ENCODE peak calls at places on chromosomes 16 and 17, in nine cellular contexts. S, I, L, C, R, U, J, E and Q are unnamed samples.

GRCh38 chr17:14396542-14396941 is 95.7 kb downstream of the HS3ST3B1 start:
- DNase-seq in E (no peak), C (no peak), L (no peak), S (no peak), J (peak), U (no peak), R (no peak), I (no peak), Q (no peak)

GRCh38 chr16:85536411-85537330 is 76.5 kb upstream of the GSE1 start:
- DNase-seq in L (no peak), R (no peak), E (no peak), S (no peak), J (no peak), I (no peak), U (no peak), C (no peak), Q (no peak)

GRCh38 chr17:43337684-43338428 is 60.9 kb upstream of the ARL4D start:
- DNase-seq in R (peak), S (no peak), C (no peak), I (no peak), U (no peak), J (no peak), E (no peak), L (no peak), Q (no peak)

GRCh38 chr16:56029026-56029425 is 153.9 kb upstream of the CES5A start:
- DNase-seq in J (no peak), R (no peak), S (no peak), L (no peak), E (no peak), I (no peak), U (no peak), C (no peak), Q (no peak)

GRCh38 chr16:31265329-31266245 is 5.8 kb downstream of the ITGAM start:
- DNase-seq in R (peak), C (no peak), I (no peak), E (no peak), S (no peak), L (peak), J (peak), U (peak), Q (no peak)

GRCh38 chr16:83549836-83550569 is 257.8 kb upstream of the HSBP1 start:
- DNase-seq in L (no peak), C (no peak), S (no peak), I (no peak), R (no peak), U (no peak), E (no peak), J (no peak), Q (no peak)

GRCh38 chr17:13562271-13562800 is 39.4 kb downstream of the HS3ST3A1 start:
- DNase-seq in I (no peak), L (peak), R (peak), U (peak), E (no peak), J (no peak), S (no peak), C (peak), Q (no peak)

GRCh38 chr17:50938821-50939541 is 72.8 kb upstream of the TOB1 start:
- DNase-seq in U (peak), I (no peak), E (no peak), C (no peak), J (no peak), L (no peak), S (no peak), R (no peak), Q (no peak)

GRCh38 chr17:73610331-73610911 is 33.8 kb downstream of the SDK2 start:
- DNase-seq in L (no peak), U (no peak), E (no peak), R (no peak), J (no peak), C (no peak), I (no peak), S (no peak), Q (no peak)

GRCh38 chr17:43013296-43013695 is 6.7 kb downstream of the IFI35 start:
- DNase-seq in R (no peak), E (no peak), J (no peak), U (no peak), L (no peak), S (no peak), C (no peak), I (no peak), Q (no peak)

DNA sequence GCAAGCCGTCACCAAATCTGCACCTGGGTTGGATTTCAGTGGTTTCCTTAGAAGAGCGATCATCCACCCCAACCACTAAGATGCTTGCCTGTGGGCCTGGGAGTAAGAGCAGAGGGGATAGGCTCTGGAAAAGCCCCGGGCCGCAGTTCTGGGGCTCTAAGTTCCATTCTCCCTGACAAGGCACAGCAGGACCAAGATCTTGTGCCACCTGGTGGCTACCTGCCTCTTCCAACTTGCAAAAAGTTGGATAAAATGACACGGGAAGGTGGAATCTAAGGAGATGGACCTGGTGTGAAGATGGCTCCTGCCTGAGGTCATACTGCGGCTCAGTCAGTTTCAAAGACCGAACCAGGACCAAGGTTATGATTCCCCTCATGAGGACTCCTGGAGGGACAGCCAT is 42.3 kb downstream of the ABCC12 start:
- DNase-seq in L (no peak), I (no peak), R (peak), U (no peak), S (no peak), E (no peak), J (no peak), C (no peak), Q (no peak)
- TF ChIP-seq CTCF in L (no peak), I (no peak), R (peak), U (no peak), S (no peak), E (peak), J (no peak), C (no peak), Q (no peak)

DNA sequence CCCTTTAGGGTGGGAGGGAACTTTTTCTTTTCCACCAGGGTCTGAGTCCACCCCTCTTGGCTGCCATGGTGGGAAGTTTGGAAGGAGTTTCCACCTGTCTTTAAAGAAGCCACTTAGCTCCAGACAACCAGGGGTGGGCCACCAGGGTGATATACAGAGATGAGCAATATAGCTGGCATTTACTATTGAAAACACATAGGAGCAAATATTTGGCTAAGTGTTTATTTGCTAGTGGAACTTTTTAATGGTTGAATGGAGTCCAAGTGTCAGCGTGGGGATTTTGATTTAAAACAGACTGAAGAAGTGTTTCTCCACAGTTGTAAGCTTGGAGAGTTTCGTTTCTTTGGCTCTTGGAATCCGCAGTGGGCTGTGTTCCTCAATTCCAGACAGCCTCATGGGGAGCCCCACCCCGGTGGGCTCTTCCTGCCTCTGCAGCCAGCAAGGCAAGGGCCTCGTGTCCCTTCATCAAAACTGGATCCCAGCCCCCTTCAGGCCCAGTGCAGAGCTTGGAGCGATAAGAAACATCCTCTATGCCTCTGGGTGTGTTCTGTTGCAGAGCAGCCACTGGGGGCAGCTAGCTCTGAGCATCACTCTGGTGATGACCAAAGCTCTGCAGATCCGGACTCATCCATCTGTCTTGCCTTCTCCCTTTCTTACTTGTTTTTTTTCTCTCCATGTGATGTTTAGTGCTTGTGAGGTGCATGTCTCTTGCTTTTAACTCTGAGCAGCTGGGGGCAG is 36.1 kb downstream of the NOG start:
- DNase-seq in U (no peak), R (peak), L (peak), S (no peak), I (no peak), J (peak), C (no peak), E (no peak), Q (no peak)
- TF ChIP-seq CTCF in U (peak), R (peak), L (peak), S (no peak), I (no peak), J (peak), C (no peak), E (peak), Q (peak)

GRCh38 chr17:7024402-7024785 is 1.5 kb downstream of the BCL6B start:
- DNase-seq in U (no peak), C (no peak), J (no peak), S (no peak), R (no peak), E (no peak), I (no peak), L (no peak), Q (no peak)

GRCh38 chr17:7023576-7024401 is 939 bp downstream of the BCL6B start:
- DNase-seq in I (peak), J (peak), L (peak), E (peak), U (peak), R (peak), S (peak), C (peak), Q (no peak)

GRCh38 chr17:7021993-7022778 is 664 bp upstream of the BCL6B start:
- DNase-seq in E (peak), J (peak), U (peak), L (peak), S (peak), I (peak), R (peak), C (peak), Q (peak)

GRCh38 chr17:7020894-7021664 is 1.8 kb upstream of the BCL6B start:
- DNase-seq in E (no peak), S (no peak), J (no peak), U (no peak), I (no peak), R (no peak), C (no peak), L (no peak), Q (no peak)

DNA sequence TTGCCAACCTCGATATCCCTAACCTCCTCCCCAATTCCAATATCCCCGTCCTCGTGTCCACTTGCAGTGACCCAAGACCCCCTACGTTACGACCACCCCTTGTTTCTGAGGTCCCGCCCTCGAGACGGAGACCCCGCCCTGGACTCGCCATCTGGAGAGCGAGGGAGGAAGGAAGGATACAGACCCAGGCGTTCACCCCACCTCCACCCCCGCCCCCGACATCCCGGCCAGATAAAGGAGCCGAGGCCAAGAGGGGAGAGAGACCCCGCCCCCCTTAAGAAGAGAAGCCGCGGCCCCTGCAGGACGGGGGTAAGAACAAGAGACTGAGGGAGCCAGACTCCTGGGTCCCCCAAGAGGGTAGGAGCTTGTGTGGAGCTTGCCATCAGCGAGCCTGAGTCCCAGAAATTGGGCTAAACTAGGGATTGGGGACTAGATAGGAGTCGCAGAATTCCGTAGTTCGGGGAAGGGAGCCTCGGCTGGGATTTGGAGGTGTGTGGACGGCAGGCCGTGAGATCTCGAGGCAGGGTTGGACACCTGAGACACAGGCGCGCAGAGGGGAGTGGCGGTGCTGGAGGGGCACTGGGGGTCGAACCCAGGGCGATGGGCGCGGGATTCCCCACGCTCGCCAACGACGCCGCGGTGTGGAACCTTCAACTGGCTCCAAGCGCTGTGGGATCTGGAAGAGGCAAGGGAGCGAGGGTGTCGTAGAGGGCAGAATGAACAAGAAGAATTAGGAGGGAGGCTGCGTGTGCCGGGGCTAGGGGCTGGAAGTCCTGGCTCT is at the start of gene BCL6B:
- DNase-seq in L (no peak), U (no peak), S (peak), R (no peak), E (no peak), J (no peak), C (no peak), I (no peak), Q (no peak)
- TF ChIP-seq CTCF in L (no peak), U (no peak), S (no peak), R (no peak), E (no peak), J (no peak), C (no peak), I (no peak), Q (no peak)

GRCh38 chr16:50463581-50464324 is 84.4 kb upstream of the NKD1 start:
- DNase-seq in R (no peak), J (no peak), I (peak), U (peak), E (no peak), L (no peak), C (no peak), S (no peak), Q (no peak)

GRCh38 chr16:50466170-50466569 is 82.0 kb upstream of the NKD1 start:
- DNase-seq in C (no peak), J (no peak), L (no peak), E (no peak), I (no peak), S (no peak), U (no peak), R (no peak), Q (no peak)

GRCh38 chr16:50467559-50467942 is 80.6 kb upstream of the NKD1 start:
- DNase-seq in U (no peak), S (no peak), C (no peak), R (no peak), L (no peak), I (no peak), J (no peak), E (no peak), Q (no peak)

GRCh38 chr16:50462793-50463507 is 85.2 kb upstream of the NKD1 start:
- DNase-seq in R (no peak), E (no peak), J (no peak), C (no peak), L (no peak), I (peak), S (no peak), U (peak), Q (no peak)

GRCh38 chr16:50464325-50465290 is 83.6 kb upstream of the NKD1 start:
- DNase-seq in R (no peak), J (no peak), U (peak), E (no peak), C (no peak), I (peak), L (no peak), S (no peak), Q (no peak)
- TF ChIP-seq CTCF in R (no peak), J (no peak), U (no peak), E (no peak), C (no peak), I (no peak), L (no peak), S (no peak), Q (no peak)

DNA sequence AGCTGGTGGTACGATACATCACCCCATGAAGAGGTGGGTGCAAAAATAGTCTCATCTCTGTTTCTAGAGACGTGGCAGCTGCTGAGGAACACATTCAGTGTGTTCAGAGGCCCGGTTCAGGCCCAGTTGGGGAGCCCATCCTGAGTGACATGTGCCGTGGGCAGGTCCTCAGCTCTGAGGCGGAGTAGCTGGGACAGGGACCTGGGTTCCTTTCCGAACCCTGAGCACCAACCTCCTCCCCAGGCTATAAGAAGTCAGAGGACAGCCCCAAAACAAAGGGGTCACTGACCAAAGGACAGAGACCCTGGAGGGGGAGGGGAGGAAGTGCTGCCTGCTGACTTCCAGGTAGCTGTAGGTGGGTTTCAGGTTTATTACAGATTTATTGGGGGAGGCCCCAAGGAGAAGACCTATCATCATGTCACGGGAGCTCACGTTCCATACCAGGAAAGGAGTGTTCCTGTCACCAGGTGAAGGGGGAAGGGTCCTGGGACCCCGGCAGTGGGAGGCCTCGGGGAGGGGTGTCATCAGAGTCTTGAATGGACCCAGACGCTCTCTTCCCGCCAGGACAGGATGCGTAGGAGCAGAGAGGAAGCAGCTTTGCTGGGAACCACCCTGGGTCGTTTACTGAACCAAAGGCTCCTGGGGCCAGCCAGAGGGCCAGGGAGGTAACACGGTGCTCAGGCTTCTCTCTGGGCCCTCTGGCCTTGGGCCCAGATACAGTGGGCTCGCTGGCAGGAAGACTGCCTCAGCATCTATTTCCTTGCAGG is 4.9 kb downstream of the LDHD start:
- DNase-seq in J (no peak), I (peak), R (no peak), U (no peak), S (no peak), E (no peak), L (no peak), C (no peak), Q (no peak)
- TF ChIP-seq CTCF in J (no peak), I (no peak), R (no peak), U (no peak), S (peak), E (no peak), L (no peak), C (no peak), Q (no peak)

DNA sequence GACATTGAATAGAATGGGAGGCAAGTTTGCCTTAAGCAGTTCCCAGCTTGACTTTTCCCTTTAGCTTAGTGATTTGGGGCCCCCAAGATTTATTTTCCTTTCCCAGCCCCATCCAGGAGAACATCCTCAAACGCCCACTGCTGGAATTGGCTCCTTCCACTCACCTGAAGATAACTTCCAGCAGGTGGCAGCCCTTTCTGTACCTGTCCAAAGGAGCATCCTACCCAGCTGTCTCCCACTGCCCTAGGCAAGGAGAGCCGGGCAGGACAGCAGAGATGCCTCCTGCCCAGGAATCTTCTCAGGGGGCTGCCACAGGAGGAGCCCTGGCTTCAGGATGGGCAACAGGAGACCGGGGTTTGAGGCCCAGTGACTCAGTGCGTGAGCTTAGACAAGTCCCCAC is 6.4 kb downstream of the CACNG5 start:
- DNase-seq in J (no peak), S (no peak), L (no peak), E (no peak), U (no peak), C (no peak), I (no peak), R (no peak), Q (no peak)
- TF ChIP-seq CTCF in J (no peak), S (no peak), L (no peak), E (peak), U (no peak), C (no peak), I (no peak), R (peak), Q (no peak)